ENCODE peak calls at places on chromosomes 3 and 15, in six cellular contexts. L, J, G, U, B and Z are unnamed samples.

GRCh38 chr3:68997887-68998286 is 15.6 kb downstream of the EOGT start:
- DNase-seq in L (no peak), J (no peak), G (no peak), U (no peak), B (no peak), Z (no peak)

GRCh38 chr3:64642327-64643151 is 45.3 kb downstream of the ADAMTS9 start:
- DNase-seq in L (no peak), J (no peak), G (no peak), U (no peak), B (no peak), Z (no peak)

GRCh38 chr3:70988111-70988510 is 595.4 kb downstream of the FOXP1 start:
- DNase-seq in L (no peak), J (no peak), G (no peak), U (no peak), B (no peak), Z (no peak)

GRCh38 chr3:5004319-5005152 is 25.3 kb downstream of the BHLHE40 start:
- DNase-seq in L (no peak), J (no peak), G (no peak), U (no peak), B (no peak), Z (no peak)

GRCh38 chr15:26889298-26889898 is 22.5 kb downstream of the GABRA5 start:
- DNase-seq in L (peak; percentile 74), J (no peak), G (peak; percentile 64), U (no peak), B (no peak), Z (no peak)

GRCh38 chr3:46663611-46664135 is 29.8 kb downstream of the ALS2CL start:
- DNase-seq in L (no peak), J (no peak), G (no peak), U (peak; percentile 59), B (no peak), Z (no peak)

GRCh38 chr3:192831111-192831644 is 86.5 kb downstream of the MB21D2 start:
- DNase-seq in L (no peak), J (no peak), G (no peak), U (no peak), B (no peak), Z (no peak)

GRCh38 chr3:107598926-107599754 is 76.4 kb downstream of the BBX start:
- DNase-seq in L (peak; percentile 68), J (peak; percentile 43), G (no peak), U (peak; percentile 56), B (no peak), Z (no peak)

GRCh38 chr3:143811602-143812001 is 36.7 kb downstream of the SLC9A9 start:
- DNase-seq in L (no peak), J (no peak), G (no peak), U (peak; percentile 76), B (no peak), Z (no peak)

GRCh38 chr3:44342191-44342790 is 3.7 kb downstream of the TCAIM start:
- DNase-seq in L (no peak), J (no peak), G (no peak), U (no peak), B (no peak), Z (no peak)

GRCh38 chr15:68789921-68790575 is 30.6 kb downstream of the ANP32A start:
- DNase-seq in L (no peak), J (no peak), G (no peak), U (no peak), B (no peak), Z (no peak)

GRCh38 chr15:68788265-68788624 is 32.5 kb downstream of the ANP32A start:
- DNase-seq in L (no peak), J (no peak), G (no peak), U (no peak), B (no peak), Z (no peak)

GRCh38 chr15:68790910-68791309 is 29.8 kb downstream of the ANP32A start:
- DNase-seq in L (no peak), J (no peak), G (no peak), U (no peak), B (no peak), Z (no peak)

GRCh38 chr15:68787609-68788264 is 33.0 kb downstream of the ANP32A start:
- DNase-seq in L (no peak), J (peak; percentile 63), G (no peak), U (no peak), B (peak; percentile 62), Z (no peak)

DNA sequence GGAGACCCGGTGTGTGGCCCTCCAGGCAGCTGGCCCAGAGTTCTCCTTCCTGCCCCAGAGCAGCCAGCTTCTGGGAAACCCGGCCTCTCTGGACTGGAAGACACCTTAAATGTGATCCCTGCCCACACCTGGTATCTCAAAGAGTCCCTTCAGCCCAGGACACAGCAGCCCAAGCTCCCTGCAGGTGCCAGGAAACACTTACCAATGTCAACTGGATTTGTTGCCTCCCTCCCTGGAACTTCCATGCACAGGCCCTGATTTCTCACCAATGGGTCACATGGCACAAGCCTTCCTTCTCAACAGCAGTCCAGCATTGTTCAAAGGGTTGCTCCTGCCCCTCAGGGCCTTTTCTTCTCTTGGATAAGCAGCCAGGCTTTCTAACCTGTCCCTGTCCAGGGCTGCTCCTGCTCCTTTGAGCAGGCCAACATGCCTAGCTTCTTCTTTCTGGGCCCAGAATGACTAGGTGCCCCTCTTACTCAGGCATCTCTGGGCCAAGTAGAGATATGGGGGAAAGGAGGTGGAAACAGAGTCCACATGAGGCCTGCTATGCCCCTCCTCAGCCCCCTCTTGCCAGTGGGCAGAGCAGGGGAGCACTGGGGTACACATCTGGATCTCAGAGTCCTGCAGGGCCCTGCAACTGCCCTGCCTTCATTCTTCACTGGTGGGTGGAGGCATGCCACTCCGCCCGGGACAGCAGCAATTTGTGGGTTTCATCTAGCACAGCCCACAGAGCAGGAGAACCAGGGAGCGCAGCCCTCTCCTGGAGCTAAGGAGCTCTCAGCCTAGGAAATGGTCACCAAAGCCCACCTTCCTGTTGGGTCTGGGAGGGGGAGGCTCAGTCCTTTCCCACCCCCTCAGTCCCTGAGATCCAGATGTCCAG is 31.4 kb downstream of the ANP32A start:
- DNase-seq in L (no peak), J (peak; percentile 44), G (no peak), U (no peak), B (no peak), Z (no peak)
- TF ChIP-seq CTCF in L (no peak), J (no peak), G (no peak), U (no peak), B (no peak), Z (no peak)

GRCh38 chr3:7285502-7285901 is 424.6 kb downstream of the GRM7 start:
- DNase-seq in L (no peak), J (no peak), G (no peak), U (no peak), B (no peak), Z (no peak)
- TF ChIP-seq CTCF in L (no peak), J (no peak), G (no peak), U (peak; percentile 13), B (no peak), Z (no peak)

GRCh38 chr3:96213393-96213792 is 601.0 kb upstream of the EPHA6 start:
- DNase-seq in L (no peak), J (no peak), G (no peak), U (no peak), B (no peak), Z (no peak)
- TF ChIP-seq CTCF in L (no peak), J (no peak), G (no peak), U (no peak), B (no peak), Z (no peak)

DNA sequence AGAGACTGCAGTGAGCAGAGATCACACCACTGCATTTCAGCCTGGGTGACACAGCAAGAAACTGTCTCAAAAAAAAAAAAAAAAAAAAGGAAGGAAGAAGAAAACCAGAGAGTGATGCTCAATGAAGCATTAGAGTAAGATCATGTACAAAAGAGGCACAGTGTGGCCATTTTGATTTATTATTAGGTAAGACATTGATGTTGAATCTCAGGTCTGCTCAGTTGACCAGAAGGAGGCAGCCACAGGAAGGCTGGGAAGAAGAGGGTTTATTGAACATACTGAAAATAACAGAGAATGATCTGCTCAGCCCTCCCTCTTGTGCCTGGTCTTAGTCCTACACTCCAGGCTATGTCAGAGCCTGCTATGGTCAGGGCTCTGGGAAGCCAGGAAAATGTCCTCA is 15.6 kb downstream of the LRRK1 start:
- DNase-seq in L (no peak), J (no peak), G (no peak), U (no peak), B (no peak), Z (no peak)
- TF ChIP-seq CTCF in L (no peak), J (no peak), G (no peak), U (no peak), B (peak; percentile 19), Z (no peak)

GRCh38 chr3:149120051-149120972 is 9.1 kb upstream of the HPS3 start:
- DNase-seq in L (no peak), J (no peak), G (no peak), U (no peak), B (no peak), Z (no peak)
- TF ChIP-seq CTCF in L (peak; percentile 75), J (peak; percentile 66), G (peak; percentile 17), U (peak; percentile 65), B (peak; percentile 42), Z (no peak)